ENCODE peak calls at places on chromosomes 5 and 9, in eight cellular contexts. Q is ovary, L is kidney epithelial cell, T is Panc1, O is GM10248, I is left ventricle myocardium inferior, V is activated B cell treated with CpG ODN at 0.5 μM for 24 hours, X is spleen. R is an unnamed sample.
A peak's percentile ranks its signal among the peaks of the same experiment; 100 is the strongest.

GRCh38 chr9:137237759-137238726 is 3.0 kb upstream of the TUBB4B start:
- DNase-seq in Q (no peak), L (no peak), T (no peak), O (no peak), I (no peak), V (no peak), X (no peak), R (no peak)

GRCh38 chr9:26687421-26687820 is 205.2 kb downstream of the CAAP1 start:
- DNase-seq in Q (no peak), L (no peak), T (no peak), O (no peak), I (no peak), V (no peak), X (no peak), R (no peak)

GRCh38 chr9:124228516-124228915 is 29.2 kb upstream of the NEK6 start:
- DNase-seq in Q (no peak), L (no peak), T (no peak), O (no peak), I (no peak), V (no peak), X (no peak), R (no peak)

GRCh38 chr9:119771336-119771735 is 402.1 kb upstream of the BRINP1 start:
- DNase-seq in Q (no peak), L (no peak), T (no peak), O (no peak), I (no peak), V (no peak), X (no peak), R (no peak)

GRCh38 chr5:56759521-56759920 is 55.8 kb upstream of the MAP3K1 start:
- DNase-seq in Q (peak; percentile 28), L (no peak), T (no peak), O (no peak), I (no peak), V (no peak), X (peak; percentile 80), R (no peak)

GRCh38 chr5:147483197-147483790 is 26.6 kb downstream of the DPYSL3 start:
- DNase-seq in Q (no peak), L (no peak), T (no peak), O (no peak), I (no peak), V (no peak), X (no peak), R (no peak)

GRCh38 chr9:27888661-27889295 is 315.5 kb upstream of the C9orf72 start:
- DNase-seq in Q (no peak), L (no peak), T (peak; percentile 22), O (peak; percentile 37), I (no peak), V (no peak), X (peak; percentile 73), R (no peak)

GRCh38 chr5:104297076-104297475 is 734.5 kb upstream of the NUDT12 start:
- DNase-seq in Q (no peak), L (no peak), T (no peak), O (no peak), I (no peak), V (no peak), X (no peak), R (no peak)

GRCh38 chr9:14250779-14251145 is 63.2 kb downstream of the NFIB start:
- DNase-seq in Q (no peak), L (no peak), T (no peak), O (no peak), I (no peak), V (no peak), X (no peak), R (no peak)

GRCh38 chr9:131273146-131273545 is 3.2 kb downstream of the FAM78A start:
- DNase-seq in Q (no peak), L (no peak), T (no peak), O (no peak), I (peak; percentile 74), V (no peak), X (peak; percentile 83), R (no peak)

GRCh38 chr9:5062631-5063030 is 77.6 kb downstream of the JAK2 start:
- DNase-seq in Q (no peak), L (no peak), T (no peak), O (no peak), I (no peak), V (no peak), X (no peak), R (no peak)

GRCh38 chr9:2227468-2227867 is 212.3 kb downstream of the SMARCA2 start:
- DNase-seq in Q (peak; percentile 69), L (no peak), T (no peak), O (no peak), I (no peak), V (no peak), X (no peak), R (no peak)

GRCh38 chr5:94544031-94544650 is 74.3 kb downstream of the KIAA0825 start:
- DNase-seq in Q (no peak), L (no peak), T (no peak), O (no peak), I (no peak), V (no peak), X (no peak), R (no peak)

GRCh38 chr9:78074385-78075291 is 43.0 kb upstream of the GNAQ start:
- DNase-seq in Q (no peak), L (no peak), T (no peak), O (no peak), I (no peak), V (no peak), X (no peak), R (no peak)

GRCh38 chr5:558871-559503 is 34.7 kb upstream of the SLC9A3 start:
- DNase-seq in Q (no peak), L (no peak), T (no peak), O (no peak), I (no peak), V (no peak), X (no peak), R (no peak)

GRCh38 chr9:130188860-130189481 is 16.8 kb downstream of the NCS1 start:
- DNase-seq in Q (no peak), L (no peak), T (no peak), O (no peak), I (no peak), V (no peak), X (no peak), R (no peak)

GRCh38 chr9:113578279-113578865 is 114.8 kb downstream of the RGS3 start:
- DNase-seq in Q (no peak), L (no peak), T (no peak), O (no peak), I (peak; percentile 14), V (no peak), X (peak; percentile 82), R (no peak)

GRCh38 chr5:9209846-9210547 is 335.9 kb downstream of the SEMA5A start:
- DNase-seq in Q (no peak), L (no peak), T (no peak), O (no peak), I (no peak), V (no peak), X (no peak), R (no peak)

DNA sequence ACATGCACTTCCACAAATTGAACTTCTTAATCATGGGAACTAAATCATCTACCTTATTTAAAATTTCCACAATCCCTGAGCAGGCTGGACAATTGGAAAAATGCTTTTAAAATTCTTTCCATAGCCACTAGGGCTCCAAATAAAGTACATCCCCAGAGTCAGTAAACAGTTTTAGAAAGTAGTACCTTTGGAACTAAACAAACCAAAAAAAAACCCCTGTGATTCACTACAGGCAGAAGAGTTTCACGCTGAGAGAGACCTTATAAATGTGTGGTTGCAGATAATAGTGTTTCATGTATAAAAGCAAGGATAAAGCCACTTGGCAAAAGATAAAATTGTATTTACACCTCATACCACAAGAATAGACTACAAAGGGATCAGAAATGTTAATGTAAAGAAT is 11.8 kb upstream of the HMGCR start:
- DNase-seq in Q (no peak), L (no peak), T (no peak), O (no peak), I (no peak), V (no peak), X (no peak), R (no peak)
- TF ChIP-seq CTCF in Q (no peak), L (no peak), T (no peak), O (no peak), I (no peak), V (no peak), X (no peak), R (no peak)

GRCh38 chr5:141889282-141889871 is 11.2 kb upstream of the PCDH1 start:
- DNase-seq in Q (no peak), L (no peak), T (no peak), O (no peak), I (no peak), V (no peak), X (no peak), R (no peak)
- TF ChIP-seq CTCF in Q (no peak), L (peak; percentile 39), T (peak; percentile 71), O (peak; percentile 53), I (peak; percentile 50), V (no peak), X (peak; percentile 31), R (no peak)

GRCh38 chr9:91331849-91332248 is 29.9 kb downstream of the AUH start:
- DNase-seq in Q (no peak), L (no peak), T (no peak), O (no peak), I (no peak), V (no peak), X (no peak), R (no peak)

GRCh38 chr9:91334053-91334452 is 27.7 kb downstream of the AUH start:
- DNase-seq in Q (no peak), L (no peak), T (no peak), O (no peak), I (no peak), V (no peak), X (no peak), R (no peak)

GRCh38 chr9:91328186-91328585 is 33.5 kb downstream of the AUH start:
- DNase-seq in Q (no peak), L (no peak), T (no peak), O (no peak), I (no peak), V (no peak), X (no peak), R (no peak)

DNA sequence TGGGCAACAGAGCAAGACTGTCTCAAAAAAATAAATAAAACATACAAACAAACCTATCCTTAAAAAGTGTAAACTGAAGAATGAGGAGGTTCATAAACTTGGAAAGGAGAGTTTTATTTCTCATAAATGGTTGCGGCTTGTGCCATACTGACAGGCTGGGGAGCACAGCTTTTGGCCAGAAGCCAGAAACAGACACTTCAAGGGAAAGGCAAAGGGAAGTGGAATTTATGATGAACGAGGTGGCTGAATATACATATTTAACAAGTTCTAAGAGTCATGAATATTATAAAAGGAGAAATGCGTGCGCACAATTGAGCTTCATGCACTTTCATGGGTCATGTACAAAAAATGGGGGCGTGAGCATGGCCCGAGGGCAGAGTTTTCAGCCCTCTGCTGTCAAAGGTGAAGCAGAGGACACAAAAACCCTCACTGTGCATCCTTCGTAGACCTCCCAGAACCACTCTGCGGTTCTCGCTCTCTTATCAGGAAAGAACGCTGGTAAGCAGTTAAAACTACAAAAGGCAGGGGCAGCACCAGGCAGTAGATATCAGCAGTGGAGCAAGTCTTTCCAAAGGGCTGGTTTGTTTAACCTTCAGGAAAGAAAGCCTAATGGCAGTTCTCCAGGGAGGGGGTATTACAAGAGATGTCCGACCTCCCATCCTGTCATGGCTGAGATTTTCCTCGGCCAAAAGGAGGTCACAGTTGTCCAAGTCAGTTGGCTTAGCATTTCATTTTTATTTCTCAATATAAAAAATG is 29.1 kb downstream of the AUH start:
- DNase-seq in Q (no peak), L (no peak), T (no peak), O (no peak), I (no peak), V (no peak), X (no peak), R (no peak)
- TF ChIP-seq CTCF in Q (no peak), L (no peak), T (no peak), O (no peak), I (no peak), V (no peak), X (no peak), R (no peak)

GRCh38 chr5:61159070-61159469 is 3.2 kb downstream of the SMIM15 start:
- DNase-seq in Q (no peak), L (no peak), T (no peak), O (no peak), I (no peak), V (no peak), X (no peak), R (no peak)
- TF ChIP-seq CTCF in Q (no peak), L (no peak), T (no peak), O (no peak), I (no peak), V (no peak), X (no peak), R (no peak)

R was measured in mesothelial cell of epicardium.